ENCODE peak calls at places on chromosomes 6 and 20, in seven cellular contexts. S, T, M, O, N, B and G are unnamed samples.
A peak's percentile ranks its signal among the peaks of the same experiment; 100 is the strongest.

GRCh38 chr6:39695447-39695846 is 29.8 kb downstream of the KIF6 start:
- ATAC-seq in N (no peak), M (no peak), T (no peak), B (no peak), S (no peak), O (no peak), G (no peak)

GRCh38 chr6:147806697-147807096 is 298.2 kb downstream of the SAMD5 start:
- ATAC-seq in S (no peak), T (no peak), N (no peak), B (no peak), O (no peak), M (no peak), G (peak; percentile 77)

GRCh38 chr6:42295688-42296087 is 78.0 kb upstream of the MRPS10 start:
- ATAC-seq in T (no peak), B (no peak), N (no peak), M (no peak), O (no peak), S (no peak), G (no peak)

GRCh38 chr20:46131396-46131795 is 13.3 kb downstream of the CD40 start:
- ATAC-seq in N (no peak), M (no peak), O (no peak), S (peak; percentile 50), B (no peak), T (no peak), G (no peak)

GRCh38 chr6:158266131-158266530 is 46.1 kb upstream of the TULP4 start:
- ATAC-seq in B (peak; percentile 48), S (no peak), M (no peak), N (no peak), O (no peak), T (no peak), G (no peak)

GRCh38 chr20:53122853-53123252 is 150.7 kb downstream of the TSHZ2 start:
- ATAC-seq in B (no peak), S (no peak), N (no peak), M (no peak), O (no peak), T (no peak), G (no peak)

GRCh38 chr6:150632785-150633465 is 33.2 kb downstream of the PLEKHG1 start:
- ATAC-seq in N (peak; percentile 54), B (no peak), S (no peak), T (peak; percentile 10), O (no peak), M (peak; percentile 43), G (no peak)

GRCh38 chr6:15317251-15317650 is 71.4 kb downstream of the JARID2 start:
- ATAC-seq in T (peak; percentile 7), S (no peak), N (peak; percentile 37), B (no peak), M (no peak), O (no peak), G (no peak)

GRCh38 chr6:131900231-131900630 is 50.9 kb downstream of the CCN2 start:
- ATAC-seq in S (no peak), B (no peak), N (no peak), T (no peak), O (no peak), M (no peak), G (peak; percentile 42)

GRCh38 chr6:40958740-40959139 is 80.3 kb downstream of the UNC5CL start:
- ATAC-seq in B (no peak), T (no peak), N (no peak), O (no peak), S (no peak), M (no peak), G (no peak)

GRCh38 chr6:73566954-73567591 is 46.2 kb upstream of the EEF1A1 start:
- ATAC-seq in M (no peak), T (no peak), B (no peak), O (no peak), N (no peak), S (peak; percentile 78), G (peak; percentile 90)

GRCh38 chr20:32052792-32053362 is 835 bp downstream of the HCK start:
- ATAC-seq in S (peak; percentile 73), N (no peak), M (no peak), T (no peak), B (no peak), O (no peak), G (peak; percentile 36)

GRCh38 chr20:53298260-53298659 is 295.4 kb downstream of the ZNF217 start:
- ATAC-seq in O (no peak), M (no peak), S (no peak), N (no peak), T (no peak), B (no peak), G (no peak)

GRCh38 chr20:53857723-53858236 is 212.6 kb downstream of the BCAS1 start:
- ATAC-seq in B (no peak), S (peak; percentile 68), M (no peak), N (no peak), O (peak; percentile 47), T (no peak), G (no peak)

GRCh38 chr6:136201735-136202134 is 48.4 kb downstream of the MTFR2 start:
- ATAC-seq in B (peak; percentile 63), O (no peak), N (no peak), T (no peak), S (no peak), M (no peak), G (peak; percentile 65)